ENCODE peak calls at places on chromosomes 2 and 18, in eight cellular contexts. Y is dorsolateral prefrontal cortex, F is IMR-90, T is left ventricle myocardium inferior, G is GM23338, E is heart right ventricle, K is PC-3, N is tibial artery. H is an unnamed sample.

GRCh38 chr18:78133729-78134128 is 845.9 kb upstream of the SALL3 start:
- DNase-seq in Y (no peak), F (no peak), T (no peak), G (no peak), E (no peak), K (no peak), N (no peak), H (no peak)

GRCh38 chr2:136394136-136395060 is 276.4 kb upstream of the CXCR4 start:
- DNase-seq in Y (no peak), F (no peak), T (no peak), G (no peak), E (no peak), K (no peak), N (no peak), H (no peak)

GRCh38 chr2:222424729-222425671 is 657 bp downstream of the SGPP2 start:
- DNase-seq in Y (no peak), F (no peak), T (peak), G (peak), E (no peak), K (no peak), N (no peak), H (no peak)

GRCh38 chr2:218627939-218628338 is 20.2 kb downstream of the PLCD4 start:
- DNase-seq in Y (no peak), F (no peak), T (no peak), G (no peak), E (no peak), K (no peak), N (no peak), H (no peak)

GRCh38 chr2:55232863-55233657 is 572 bp downstream of the RPS27A start:
- DNase-seq in Y (no peak), F (peak), T (no peak), G (no peak), E (peak), K (peak), N (peak), H (no peak)

GRCh38 chr2:106537047-106537446 is 49.9 kb downstream of the CD8B2 start:
- DNase-seq in Y (no peak), F (no peak), T (no peak), G (no peak), E (peak), K (no peak), N (no peak), H (no peak)

GRCh38 chr2:16774980-16775963 is 109.6 kb upstream of the CYRIA start:
- DNase-seq in Y (peak), F (no peak), T (no peak), G (peak), E (no peak), K (no peak), N (no peak), H (no peak)

GRCh38 chr2:180208841-180209240 is 201.7 kb upstream of the CWC22 start:
- DNase-seq in Y (no peak), F (peak), T (no peak), G (no peak), E (no peak), K (peak), N (no peak), H (no peak)

GRCh38 chr2:3754280-3754679 is 50.9 kb downstream of the DCDC2C start:
- DNase-seq in Y (no peak), F (no peak), T (no peak), G (peak), E (no peak), K (no peak), N (no peak), H (no peak)

GRCh38 chr2:38465789-38466127 is 88.7 kb upstream of the ATL2 start:
- DNase-seq in Y (no peak), F (peak), T (no peak), G (peak), E (peak), K (peak), N (peak), H (no peak)

GRCh38 chr2:25324905-25325592 is 16.7 kb downstream of the DNMT3A start:
- DNase-seq in Y (peak), F (peak), T (no peak), G (no peak), E (peak), K (no peak), N (peak), H (no peak)

GRCh38 chr2:235825946-235826345 is 332.1 kb downstream of the AGAP1 start:
- DNase-seq in Y (no peak), F (no peak), T (no peak), G (no peak), E (no peak), K (no peak), N (no peak), H (no peak)

GRCh38 chr2:27765621-27766286 is 5.8 kb upstream of the MRPL33 start:
- DNase-seq in Y (no peak), F (no peak), T (peak), G (no peak), E (peak), K (no peak), N (peak), H (no peak)

GRCh38 chr2:191158751-191159150 is 8.0 kb upstream of the STAT4 start:
- DNase-seq in Y (no peak), F (no peak), T (no peak), G (no peak), E (no peak), K (no peak), N (no peak), H (no peak)

GRCh38 chr18:2518473-2518872 is 52.8 kb downstream of the METTL4 start:
- DNase-seq in Y (no peak), F (no peak), T (no peak), G (no peak), E (no peak), K (no peak), N (no peak), H (no peak)

GRCh38 chr2:227717687-227718567 is at the start of gene SLC19A3:
- DNase-seq in Y (peak), F (peak), T (peak), G (peak), E (peak), K (no peak), N (peak), H (no peak)

GRCh38 chr18:12309683-12310198 is 1.7 kb downstream of the TUBB6 start:
- DNase-seq in Y (no peak), F (no peak), T (no peak), G (no peak), E (no peak), K (no peak), N (no peak), H (no peak)
- H3K27ac ChIP-seq in Y (no peak), F (peak), T (peak), G (no peak), E (no peak), K (no peak), N (peak), H (peak)

GRCh38 chr2:207317358-207317984 is 151.7 kb upstream of the KLF7 start:
- DNase-seq in Y (no peak), F (peak), T (no peak), G (no peak), E (no peak), K (peak), N (no peak), H (no peak)
- H3K27ac ChIP-seq in Y (no peak), F (no peak), T (no peak), G (no peak), E (no peak), K (no peak), N (no peak), H (peak)

GRCh38 chr2:20516646-20517341 is 69.9 kb downstream of the RHOB start:
- DNase-seq in Y (peak), F (peak), T (no peak), G (no peak), E (no peak), K (no peak), N (no peak), H (no peak)
- H3K27ac ChIP-seq in Y (peak), F (no peak), T (peak), G (no peak), E (no peak), K (no peak), N (peak), H (no peak)

DNA sequence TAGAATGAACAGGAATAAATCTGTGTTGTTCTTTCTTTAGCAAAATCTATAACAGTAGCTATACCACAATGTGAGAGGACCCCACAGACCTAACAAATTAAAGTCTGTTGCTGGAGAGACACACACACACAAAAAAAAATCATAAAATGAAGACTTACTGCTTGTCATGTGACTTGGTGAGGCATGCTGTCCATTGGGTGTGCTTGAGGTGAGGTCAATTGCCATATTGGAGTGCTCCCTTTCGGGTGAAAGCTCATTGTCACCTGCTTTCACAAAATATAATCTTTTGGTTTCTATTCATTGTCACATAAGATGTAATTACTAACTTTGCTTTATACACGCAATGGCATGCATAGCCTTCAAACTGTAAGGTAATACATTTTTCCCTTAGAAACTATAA is 3.9 kb downstream of the IKZF2 start:
- DNase-seq in Y (no peak), F (no peak), T (no peak), G (no peak), E (no peak), K (no peak), N (no peak), H (no peak)
- H3K27ac ChIP-seq in Y (peak), F (no peak), T (no peak), G (no peak), E (no peak), K (no peak), N (no peak), H (peak)

DNA sequence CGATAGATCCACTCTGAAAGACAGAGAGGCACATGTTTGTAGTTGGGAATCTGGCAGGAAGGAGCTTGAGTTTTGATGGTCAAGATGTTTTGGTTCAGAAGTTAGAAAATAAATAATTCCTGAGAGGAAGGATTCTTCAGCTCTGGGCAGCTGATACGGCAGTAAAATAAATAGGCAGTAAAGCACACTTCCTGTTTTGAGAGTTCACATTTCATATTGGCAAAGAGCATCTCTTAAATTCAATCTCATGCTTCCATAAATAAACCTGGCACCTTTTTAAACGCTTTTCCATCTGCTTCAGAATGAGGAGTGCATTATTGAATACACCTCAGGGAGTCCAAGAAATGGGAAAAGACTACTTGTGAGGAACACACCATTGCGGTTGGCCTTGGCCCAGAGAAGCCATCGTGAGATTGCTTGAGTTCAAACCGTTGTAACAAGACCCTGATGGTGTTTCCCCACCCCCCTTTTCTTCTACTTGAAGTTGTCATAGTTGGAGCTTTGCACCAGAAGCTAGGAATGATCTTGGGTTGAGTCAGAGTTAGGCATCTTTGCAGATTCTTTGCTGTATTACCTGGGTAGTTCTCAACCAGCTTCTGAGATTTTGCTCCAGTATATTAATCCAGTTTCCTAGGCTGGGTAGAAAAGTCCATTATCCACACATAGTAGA is 123.9 kb downstream of the RDH14 start:
- DNase-seq in Y (no peak), F (peak), T (no peak), G (no peak), E (no peak), K (peak), N (no peak), H (no peak)
- H3K27ac ChIP-seq in Y (no peak), F (peak), T (no peak), G (no peak), E (no peak), K (no peak), N (peak), H (no peak)